ENCODE peak calls at places on chromosomes 11 and 22, in nine cellular contexts. One of them, this sample, is unnamed.
A peak's percentile ranks its signal among the peaks of the same experiment; 100 is the strongest.

GRCh38 chr11:67615455-67616430 is 9.0 kb downstream of the NDUFV1 start:
- DNase-seq in IMR-90: no peak
- DNase-seq in GM10248: peak; percentile 56
- DNase-seq in nephron progenitor cell: no peak
- DNase-seq in cardiac fibroblast: peak; percentile 15
- DNase-seq in psoas muscle: peak; percentile 47
- DNase-seq in ovary: no peak
- DNase-seq in AG04450: no peak
- DNase-seq in bronchial epithelial cell: no peak
- DNase-seq in this sample: peak; percentile 46

GRCh38 chr11:88345408-88345807 is 7.9 kb upstream of the CTSC start:
- DNase-seq in GM10248: no peak
- DNase-seq in bronchial epithelial cell: peak; percentile 58
- DNase-seq in psoas muscle: no peak
- DNase-seq in cardiac fibroblast: peak; percentile 36
- DNase-seq in ovary: no peak
- DNase-seq in nephron progenitor cell: no peak
- DNase-seq in IMR-90: peak; percentile 54
- DNase-seq in AG04450: no peak
- DNase-seq in this sample: no peak

GRCh38 chr11:127651175-127651887 is 650.8 kb upstream of the KIRREL3 start:
- DNase-seq in psoas muscle: no peak
- DNase-seq in bronchial epithelial cell: peak; percentile 1
- DNase-seq in cardiac fibroblast: peak; percentile 1
- DNase-seq in nephron progenitor cell: no peak
- DNase-seq in IMR-90: peak; percentile 94
- DNase-seq in AG04450: peak; percentile 59
- DNase-seq in GM10248: no peak
- DNase-seq in ovary: no peak
- DNase-seq in this sample: no peak

GRCh38 chr11:46916669-46917108 is 1.7 kb downstream of the LRP4 start:
- DNase-seq in nephron progenitor cell: peak; percentile 69
- DNase-seq in psoas muscle: peak; percentile 69
- DNase-seq in IMR-90: peak; percentile 78
- DNase-seq in cardiac fibroblast: peak; percentile 85
- DNase-seq in ovary: peak; percentile 74
- DNase-seq in AG04450: no peak
- DNase-seq in bronchial epithelial cell: peak; percentile 73
- DNase-seq in GM10248: peak; percentile 60
- DNase-seq in this sample: peak; percentile 53

GRCh38 chr11:128388182-128388815 is 199.1 kb downstream of the ETS1 start:
- DNase-seq in cardiac fibroblast: no peak
- DNase-seq in psoas muscle: no peak
- DNase-seq in nephron progenitor cell: peak; percentile 11
- DNase-seq in bronchial epithelial cell: no peak
- DNase-seq in ovary: no peak
- DNase-seq in GM10248: no peak
- DNase-seq in AG04450: no peak
- DNase-seq in IMR-90: no peak
- DNase-seq in this sample: no peak

GRCh38 chr11:128692750-128693578 is 908 bp upstream of the FLI1 start:
- DNase-seq in bronchial epithelial cell: no peak
- DNase-seq in psoas muscle: peak; percentile 56
- DNase-seq in GM10248: peak; percentile 43
- DNase-seq in AG04450: no peak
- DNase-seq in ovary: no peak
- DNase-seq in cardiac fibroblast: peak; percentile 73
- DNase-seq in IMR-90: no peak
- DNase-seq in nephron progenitor cell: peak; percentile 51
- DNase-seq in this sample: no peak

GRCh38 chr11:103450241-103450640 is 341.0 kb downstream of the DYNC2H1 start:
- DNase-seq in AG04450: peak; percentile 21
- DNase-seq in IMR-90: peak; percentile 73
- DNase-seq in bronchial epithelial cell: no peak
- DNase-seq in cardiac fibroblast: no peak
- DNase-seq in nephron progenitor cell: no peak
- DNase-seq in ovary: no peak
- DNase-seq in GM10248: no peak
- DNase-seq in psoas muscle: no peak
- DNase-seq in this sample: no peak

GRCh38 chr11:44049832-44050231 is 2.1 kb downstream of the ACCSL start:
- DNase-seq in IMR-90: no peak
- DNase-seq in ovary: no peak
- DNase-seq in nephron progenitor cell: no peak
- DNase-seq in bronchial epithelial cell: no peak
- DNase-seq in psoas muscle: no peak
- DNase-seq in AG04450: no peak
- DNase-seq in cardiac fibroblast: no peak
- DNase-seq in GM10248: no peak
- DNase-seq in this sample: no peak

GRCh38 chr11:11910541-11910940 is 68.8 kb downstream of the USP47 start:
- DNase-seq in ovary: no peak
- DNase-seq in psoas muscle: no peak
- DNase-seq in nephron progenitor cell: no peak
- DNase-seq in IMR-90: no peak
- DNase-seq in GM10248: no peak
- DNase-seq in AG04450: no peak
- DNase-seq in bronchial epithelial cell: no peak
- DNase-seq in cardiac fibroblast: no peak
- DNase-seq in this sample: no peak

GRCh38 chr22:35191412-35191811 is 65.9 kb upstream of the HMGXB4 start:
- DNase-seq in nephron progenitor cell: no peak
- DNase-seq in psoas muscle: no peak
- DNase-seq in bronchial epithelial cell: peak; percentile 38
- DNase-seq in GM10248: no peak
- DNase-seq in AG04450: no peak
- DNase-seq in ovary: no peak
- DNase-seq in IMR-90: peak; percentile 3
- DNase-seq in cardiac fibroblast: peak; percentile 33
- DNase-seq in this sample: no peak

GRCh38 chr11:120514541-120515121 is 3.1 kb downstream of the GRIK4 start:
- DNase-seq in ovary: no peak
- DNase-seq in GM10248: no peak
- DNase-seq in bronchial epithelial cell: no peak
- DNase-seq in cardiac fibroblast: no peak
- DNase-seq in nephron progenitor cell: no peak
- DNase-seq in IMR-90: no peak
- DNase-seq in AG04450: no peak
- DNase-seq in psoas muscle: no peak
- DNase-seq in this sample: no peak

GRCh38 chr11:34308049-34308692 is 49.6 kb downstream of the ABTB2 start:
- DNase-seq in GM10248: no peak
- DNase-seq in ovary: no peak
- DNase-seq in nephron progenitor cell: no peak
- DNase-seq in bronchial epithelial cell: peak; percentile 88
- DNase-seq in IMR-90: peak; percentile 34
- DNase-seq in cardiac fibroblast: no peak
- DNase-seq in AG04450: no peak
- DNase-seq in psoas muscle: no peak
- DNase-seq in this sample: no peak

GRCh38 chr11:62013266-62014157 is 46.1 kb upstream of the FTH1 start:
- DNase-seq in ovary: no peak
- DNase-seq in nephron progenitor cell: no peak
- DNase-seq in IMR-90: no peak
- DNase-seq in psoas muscle: no peak
- DNase-seq in bronchial epithelial cell: peak; percentile 46
- DNase-seq in AG04450: no peak
- DNase-seq in GM10248: no peak
- DNase-seq in cardiac fibroblast: peak; percentile 81
- DNase-seq in this sample: no peak

GRCh38 chr22:30104501-30105156 is 24.4 kb downstream of the HORMAD2 start:
- DNase-seq in GM10248: no peak
- DNase-seq in AG04450: no peak
- DNase-seq in ovary: no peak
- DNase-seq in psoas muscle: no peak
- DNase-seq in IMR-90: peak; percentile 54
- DNase-seq in bronchial epithelial cell: no peak
- DNase-seq in cardiac fibroblast: no peak
- DNase-seq in nephron progenitor cell: no peak
- DNase-seq in this sample: no peak

GRCh38 chr22:46635756-46636155 is 15.6 kb downstream of the GRAMD4 start:
- DNase-seq in psoas muscle: no peak
- DNase-seq in nephron progenitor cell: peak; percentile 35
- DNase-seq in bronchial epithelial cell: no peak
- DNase-seq in ovary: no peak
- DNase-seq in GM10248: no peak
- DNase-seq in AG04450: no peak
- DNase-seq in IMR-90: no peak
- DNase-seq in cardiac fibroblast: no peak
- DNase-seq in this sample: no peak
- TF ChIP-seq CTCF in psoas muscle: no peak
- TF ChIP-seq CTCF in nephron progenitor cell: no peak
- TF ChIP-seq CTCF in bronchial epithelial cell: no peak
- TF ChIP-seq CTCF in ovary: no peak
- TF ChIP-seq CTCF in GM10248: no peak
- TF ChIP-seq CTCF in AG04450: no peak
- TF ChIP-seq CTCF in IMR-90: no peak
- TF ChIP-seq CTCF in cardiac fibroblast: no peak
- TF ChIP-seq CTCF in this sample: peak; percentile 25

GRCh38 chr11:32385998-32386397 is 49.3 kb downstream of the WT1 start:
- DNase-seq in AG04450: no peak
- DNase-seq in psoas muscle: no peak
- DNase-seq in cardiac fibroblast: peak; percentile 75
- DNase-seq in IMR-90: peak; percentile 41
- DNase-seq in GM10248: no peak
- DNase-seq in bronchial epithelial cell: peak; percentile 47
- DNase-seq in nephron progenitor cell: no peak
- DNase-seq in ovary: peak; percentile 44
- DNase-seq in this sample: no peak
- TF ChIP-seq CTCF in AG04450: peak; percentile 60
- TF ChIP-seq CTCF in psoas muscle: no peak
- TF ChIP-seq CTCF in cardiac fibroblast: peak; percentile 83
- TF ChIP-seq CTCF in IMR-90: peak; percentile 37
- TF ChIP-seq CTCF in GM10248: peak; percentile 20
- TF ChIP-seq CTCF in bronchial epithelial cell: peak; percentile 57
- TF ChIP-seq CTCF in nephron progenitor cell: no peak
- TF ChIP-seq CTCF in ovary: no peak
- TF ChIP-seq CTCF in this sample: peak; percentile 53

DNA sequence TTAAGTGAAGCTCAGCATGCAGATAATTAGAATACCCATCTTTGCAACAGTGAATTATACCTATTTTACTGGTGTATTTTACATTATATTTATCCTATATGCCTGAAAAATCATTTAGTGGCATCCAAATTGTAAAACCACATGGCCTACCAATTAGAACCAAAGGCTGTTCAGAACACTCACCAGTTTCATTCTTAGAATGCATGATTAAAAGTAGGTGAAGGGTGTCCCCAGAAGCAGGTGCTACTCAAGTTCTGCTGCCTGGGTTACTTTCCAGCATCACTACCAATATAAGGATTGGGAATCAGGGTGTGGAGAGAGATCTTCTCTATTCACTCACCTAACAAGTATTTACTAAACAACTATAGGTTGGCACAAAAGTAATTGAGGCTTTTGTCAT is 103.3 kb downstream of the SGSM3 start:
- DNase-seq in GM10248: no peak
- DNase-seq in AG04450: no peak
- DNase-seq in psoas muscle: no peak
- DNase-seq in cardiac fibroblast: no peak
- DNase-seq in nephron progenitor cell: no peak
- DNase-seq in IMR-90: no peak
- DNase-seq in bronchial epithelial cell: no peak
- DNase-seq in ovary: no peak
- DNase-seq in this sample: no peak
- TF ChIP-seq CTCF in GM10248: no peak
- TF ChIP-seq CTCF in AG04450: no peak
- TF ChIP-seq CTCF in psoas muscle: no peak
- TF ChIP-seq CTCF in cardiac fibroblast: no peak
- TF ChIP-seq CTCF in nephron progenitor cell: no peak
- TF ChIP-seq CTCF in IMR-90: no peak
- TF ChIP-seq CTCF in bronchial epithelial cell: no peak
- TF ChIP-seq CTCF in ovary: no peak
- TF ChIP-seq CTCF in this sample: no peak

GRCh38 chr11:126359431-126360048 is 4.1 kb downstream of the ST3GAL4 start:
- DNase-seq in nephron progenitor cell: no peak
- DNase-seq in ovary: peak; percentile 95
- DNase-seq in psoas muscle: peak; percentile 79
- DNase-seq in cardiac fibroblast: peak; percentile 82
- DNase-seq in IMR-90: peak; percentile 37
- DNase-seq in bronchial epithelial cell: no peak
- DNase-seq in GM10248: no peak
- DNase-seq in AG04450: no peak
- DNase-seq in this sample: no peak
- TF ChIP-seq CTCF in nephron progenitor cell: no peak
- TF ChIP-seq CTCF in ovary: no peak
- TF ChIP-seq CTCF in psoas muscle: no peak
- TF ChIP-seq CTCF in cardiac fibroblast: peak; percentile 24
- TF ChIP-seq CTCF in IMR-90: no peak
- TF ChIP-seq CTCF in bronchial epithelial cell: no peak
- TF ChIP-seq CTCF in GM10248: no peak
- TF ChIP-seq CTCF in AG04450: peak; percentile 25
- TF ChIP-seq CTCF in this sample: no peak

DNA sequence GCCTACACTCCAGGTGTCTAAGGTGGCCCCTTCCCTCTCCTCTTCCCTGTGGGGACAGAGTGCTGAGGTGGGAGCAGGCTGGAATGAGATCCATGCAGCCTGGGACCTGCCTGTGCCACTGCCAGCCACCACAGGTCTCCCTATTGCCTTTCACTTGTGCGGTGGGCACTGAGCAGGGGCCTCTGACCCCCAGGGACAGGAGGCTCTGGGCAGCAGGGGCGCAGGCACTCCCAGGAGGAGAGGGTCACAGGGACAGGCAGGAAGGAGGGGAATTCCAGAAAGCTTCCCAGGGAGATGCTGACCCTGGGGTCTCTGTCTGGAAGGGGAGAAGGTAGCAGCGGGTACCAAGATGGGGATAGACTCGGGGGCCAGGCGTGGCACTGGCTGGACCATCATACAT is 228.5 kb upstream of the B3GAT1 start:
- DNase-seq in IMR-90: no peak
- DNase-seq in nephron progenitor cell: no peak
- DNase-seq in AG04450: no peak
- DNase-seq in cardiac fibroblast: no peak
- DNase-seq in ovary: no peak
- DNase-seq in GM10248: no peak
- DNase-seq in psoas muscle: no peak
- DNase-seq in bronchial epithelial cell: no peak
- DNase-seq in this sample: no peak
- TF ChIP-seq CTCF in IMR-90: no peak
- TF ChIP-seq CTCF in nephron progenitor cell: no peak
- TF ChIP-seq CTCF in AG04450: no peak
- TF ChIP-seq CTCF in cardiac fibroblast: no peak
- TF ChIP-seq CTCF in ovary: no peak
- TF ChIP-seq CTCF in GM10248: no peak
- TF ChIP-seq CTCF in psoas muscle: no peak
- TF ChIP-seq CTCF in bronchial epithelial cell: no peak
- TF ChIP-seq CTCF in this sample: no peak

DNA sequence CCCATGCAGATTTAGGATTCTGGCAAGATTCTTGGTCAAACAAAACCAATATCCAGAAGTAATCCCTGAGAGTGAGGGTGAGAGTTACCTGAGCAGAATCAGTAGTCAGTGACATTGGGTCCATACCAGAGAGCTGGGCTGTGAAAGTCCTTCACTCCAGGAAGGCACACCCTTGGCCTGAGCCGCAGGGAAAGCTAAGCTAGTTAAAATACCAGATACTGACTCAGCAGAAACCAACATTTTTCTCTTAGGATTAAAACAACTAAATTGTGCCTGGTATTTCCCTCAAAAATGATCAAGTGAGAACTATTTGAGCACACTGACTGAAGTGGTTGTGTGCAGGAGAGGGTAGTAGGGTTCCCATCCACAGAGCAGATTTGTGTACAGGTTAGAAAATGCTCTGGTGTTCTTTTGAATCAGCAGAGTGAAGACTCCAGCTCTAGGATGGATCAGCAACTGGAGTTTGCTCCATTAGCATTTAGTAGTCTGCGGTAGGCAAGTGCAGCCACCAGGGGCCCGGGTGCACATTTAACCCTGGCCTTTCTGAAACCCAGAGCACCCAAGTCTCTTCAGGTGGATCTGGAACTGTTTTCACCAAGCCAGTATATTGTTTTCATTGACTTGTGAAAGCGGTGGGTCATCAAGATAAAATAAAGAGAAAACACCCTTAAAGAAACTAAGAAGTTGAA is 100.7 kb upstream of the CLPB start:
- DNase-seq in cardiac fibroblast: no peak
- DNase-seq in GM10248: no peak
- DNase-seq in IMR-90: no peak
- DNase-seq in AG04450: no peak
- DNase-seq in bronchial epithelial cell: no peak
- DNase-seq in psoas muscle: no peak
- DNase-seq in ovary: no peak
- DNase-seq in nephron progenitor cell: no peak
- DNase-seq in this sample: no peak
- TF ChIP-seq CTCF in cardiac fibroblast: peak; percentile 7
- TF ChIP-seq CTCF in GM10248: no peak
- TF ChIP-seq CTCF in IMR-90: no peak
- TF ChIP-seq CTCF in AG04450: peak; percentile 12
- TF ChIP-seq CTCF in bronchial epithelial cell: peak; percentile 5
- TF ChIP-seq CTCF in psoas muscle: no peak
- TF ChIP-seq CTCF in ovary: no peak
- TF ChIP-seq CTCF in nephron progenitor cell: peak; percentile 6
- TF ChIP-seq CTCF in this sample: peak; percentile 47